ENCODE peak calls at places on chromosomes 13 and 19, in eight cellular contexts. P is gastrocnemius medialis; S is CD8-positive, alpha-beta T cell; M is breast epithelium; F is lower lobe of right lung; V is T-helper 17 cell; R is mucosa of descending colon; A is MM.1S. Y is an unnamed sample.

GRCh38 chr13:37134411-37135041 is 29.1 kb upstream of the CSNK1A1L start:
- DNase-seq in P (no peak), S (no peak), M (no peak), F (no peak), V (no peak), R (no peak), A (no peak), Y (no peak)

GRCh38 chr19:53906211-53907192 is 2.6 kb upstream of the CACNG7 start:
- DNase-seq in P (no peak), S (peak; percentile 56), M (no peak), F (peak; percentile 73), V (peak; percentile 66), R (peak; percentile 52), A (no peak), Y (peak; percentile 33)

GRCh38 chr13:42075517-42075916 is 27.1 kb downstream of the DGKH start:
- DNase-seq in P (no peak), S (no peak), M (no peak), F (no peak), V (no peak), R (no peak), A (peak; percentile 28), Y (no peak)

GRCh38 chr13:20160346-20161274 is at the start of gene GJA3:
- DNase-seq in P (no peak), S (peak; percentile 46), M (no peak), F (no peak), V (no peak), R (peak; percentile 44), A (no peak), Y (no peak)

GRCh38 chr13:74767031-74767430 is 632.8 kb upstream of the KLF12 start:
- DNase-seq in P (no peak), S (no peak), M (no peak), F (no peak), V (no peak), R (no peak), A (no peak), Y (no peak)

GRCh38 chr13:100040196-100040595 is 48.7 kb upstream of the PCCA start:
- DNase-seq in P (no peak), S (no peak), M (no peak), F (no peak), V (no peak), R (no peak), A (no peak), Y (no peak)

GRCh38 chr13:98445340-98446233 is 131.3 kb downstream of the STK24 start:
- DNase-seq in P (peak; percentile 37), S (peak; percentile 70), M (peak; percentile 66), F (peak; percentile 81), V (peak; percentile 67), R (peak; percentile 87), A (peak; percentile 49), Y (peak; percentile 67)

GRCh38 chr13:21050288-21051197 is 10.8 kb downstream of the LATS2 start:
- DNase-seq in P (no peak), S (no peak), M (no peak), F (no peak), V (no peak), R (no peak), A (no peak), Y (no peak)

GRCh38 chr13:19089315-19089714 is 92.3 kb downstream of the TUBA3C start:
- DNase-seq in P (no peak), S (no peak), M (no peak), F (no peak), V (no peak), R (no peak), A (no peak), Y (no peak)

GRCh38 chr13:50919291-50919690 is 9.7 kb downstream of the RNASEH2B start:
- DNase-seq in P (no peak), S (no peak), M (no peak), F (no peak), V (no peak), R (no peak), A (no peak), Y (no peak)

GRCh38 chr13:33931397-33931987 is 113.5 kb downstream of the RFC3 start:
- DNase-seq in P (no peak), S (no peak), M (no peak), F (no peak), V (no peak), R (peak; percentile 61), A (peak; percentile 28), Y (peak; percentile 73)

GRCh38 chr13:40784540-40784939 is 4.9 kb upstream of the SLC25A15 start:
- DNase-seq in P (no peak), S (no peak), M (no peak), F (no peak), V (no peak), R (no peak), A (no peak), Y (no peak)

GRCh38 chr19:47448360-47448727 is 23.3 kb downstream of the SLC8A2 start:
- DNase-seq in P (no peak), S (no peak), M (no peak), F (no peak), V (no peak), R (no peak), A (no peak), Y (no peak)

GRCh38 chr19:1624458-1624857 is 19.2 kb upstream of the UQCR11 start:
- DNase-seq in P (no peak), S (peak; percentile 29), M (no peak), F (peak; percentile 74), V (peak; percentile 32), R (peak; percentile 64), A (peak; percentile 21), Y (peak; percentile 72)

GRCh38 chr13:112720814-112721197 is 31.0 kb downstream of the ATP11A start:
- DNase-seq in P (no peak), S (no peak), M (no peak), F (no peak), V (no peak), R (no peak), A (no peak), Y (no peak)

GRCh38 chr13:112724788-112725345 is 35.0 kb downstream of the ATP11A start:
- DNase-seq in P (no peak), S (no peak), M (no peak), F (no peak), V (no peak), R (no peak), A (no peak), Y (no peak)

GRCh38 chr13:112723771-112724170 is 33.9 kb downstream of the ATP11A start:
- DNase-seq in P (no peak), S (no peak), M (no peak), F (no peak), V (no peak), R (no peak), A (no peak), Y (no peak)

GRCh38 chr13:112721198-112722104 is 31.6 kb downstream of the ATP11A start:
- DNase-seq in P (no peak), S (no peak), M (no peak), F (peak; percentile 46), V (no peak), R (peak; percentile 22), A (no peak), Y (no peak)

DNA sequence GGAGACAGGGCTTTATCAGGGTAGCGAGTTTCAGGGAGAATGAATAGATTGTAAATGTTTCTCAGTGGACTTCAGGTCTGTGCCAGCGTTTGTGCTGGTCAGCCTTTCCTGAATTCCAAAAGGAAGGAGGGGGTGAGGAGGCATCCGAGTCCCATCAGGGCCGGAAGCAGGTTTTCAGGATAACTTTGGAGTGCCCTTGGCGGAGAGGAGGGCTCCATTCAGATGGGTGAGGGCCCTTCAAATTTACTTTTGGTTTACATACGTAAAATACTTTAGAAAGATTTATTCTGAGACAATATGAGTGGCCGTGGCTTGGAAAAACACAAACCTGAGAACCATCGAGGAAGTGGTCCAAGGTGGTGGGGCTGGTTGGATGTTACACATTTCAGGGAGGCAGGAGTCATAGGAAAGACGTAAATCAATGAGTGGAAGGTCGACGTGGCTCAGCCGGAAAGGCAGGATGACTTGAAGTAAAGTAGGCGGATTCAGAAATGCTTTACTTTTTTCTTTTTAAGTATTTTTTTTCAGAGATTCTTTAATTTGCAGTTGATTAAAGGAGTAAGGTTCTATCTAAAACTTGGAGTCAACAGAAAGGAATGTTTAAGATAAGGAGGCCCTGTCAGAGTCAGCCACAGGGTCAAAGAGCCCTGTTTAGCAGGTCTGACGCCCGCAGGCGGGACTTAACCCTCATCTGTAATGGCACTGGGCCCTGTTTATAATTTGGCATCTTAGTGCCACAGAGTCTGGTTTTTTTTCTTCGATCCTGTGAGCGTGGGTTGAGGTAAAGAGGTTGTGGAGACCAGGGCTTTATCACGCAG is 32.8 kb downstream of the ATP11A start:
- DNase-seq in P (no peak), S (no peak), M (no peak), F (peak; percentile 74), V (no peak), R (peak; percentile 30), A (no peak), Y (no peak)
- H3K9me3 ChIP-seq in P (no peaks in the 10 kb centered on the region), S (no peaks in the 10 kb centered on the region), M (no peaks in the 10 kb centered on the region), F (no peaks in the 10 kb centered on the region), V (no peaks in the 10 kb centered on the region), R (no peaks in the 10 kb centered on the region), A (no peaks in the 10 kb centered on the region), Y (no peaks in the 10 kb centered on the region)

GRCh38 chr19:57566396-57567256 is 7.0 kb upstream of the ZNF550 start:
- DNase-seq in P (no peak), S (no peak), M (no peak), F (no peak), V (no peak), R (no peak), A (no peak), Y (peak; percentile 77)
- H3K9me3 ChIP-seq in P (peaks cover 12% of the 10 kb centered on the region), S (peaks cover 35% of the 10 kb centered on the region), M (peaks cover 89% of the 10 kb centered on the region), F (peaks cover 93% of the 10 kb centered on the region), V (peaks cover 41% of the 10 kb centered on the region), R (peaks cover 100% of the 10 kb centered on the region), A (no peaks in the 10 kb centered on the region), Y (peaks cover 44% of the 10 kb centered on the region)

DNA sequence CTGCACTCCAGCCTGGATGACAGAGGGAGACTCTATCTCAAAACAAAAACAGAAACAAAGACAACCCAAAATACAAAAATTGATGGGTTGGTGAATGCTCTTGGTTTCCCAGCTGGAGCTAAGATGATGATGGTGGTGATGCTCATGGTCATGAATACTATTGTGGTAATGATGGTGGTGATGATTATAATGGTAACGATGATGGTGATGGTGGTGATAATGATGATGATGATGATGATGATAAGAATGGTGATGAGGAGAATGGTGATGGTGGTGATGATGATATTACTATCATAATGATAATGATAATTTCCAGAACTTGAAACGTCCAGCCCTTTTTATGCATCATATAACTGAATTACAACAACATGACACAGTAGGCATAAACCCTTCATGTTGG is 40.1 kb downstream of the VAV1 start:
- DNase-seq in P (no peak), S (no peak), M (no peak), F (no peak), V (no peak), R (no peak), A (no peak), Y (no peak)
- H3K9me3 ChIP-seq in P (no peaks in the 10 kb centered on the region), S (peaks cover 4% of the 10 kb centered on the region), M (no peaks in the 10 kb centered on the region), F (no peaks in the 10 kb centered on the region), V (no peaks in the 10 kb centered on the region), R (no peaks in the 10 kb centered on the region), A (no peaks in the 10 kb centered on the region), Y (peaks cover 8% of the 10 kb centered on the region)

DNA sequence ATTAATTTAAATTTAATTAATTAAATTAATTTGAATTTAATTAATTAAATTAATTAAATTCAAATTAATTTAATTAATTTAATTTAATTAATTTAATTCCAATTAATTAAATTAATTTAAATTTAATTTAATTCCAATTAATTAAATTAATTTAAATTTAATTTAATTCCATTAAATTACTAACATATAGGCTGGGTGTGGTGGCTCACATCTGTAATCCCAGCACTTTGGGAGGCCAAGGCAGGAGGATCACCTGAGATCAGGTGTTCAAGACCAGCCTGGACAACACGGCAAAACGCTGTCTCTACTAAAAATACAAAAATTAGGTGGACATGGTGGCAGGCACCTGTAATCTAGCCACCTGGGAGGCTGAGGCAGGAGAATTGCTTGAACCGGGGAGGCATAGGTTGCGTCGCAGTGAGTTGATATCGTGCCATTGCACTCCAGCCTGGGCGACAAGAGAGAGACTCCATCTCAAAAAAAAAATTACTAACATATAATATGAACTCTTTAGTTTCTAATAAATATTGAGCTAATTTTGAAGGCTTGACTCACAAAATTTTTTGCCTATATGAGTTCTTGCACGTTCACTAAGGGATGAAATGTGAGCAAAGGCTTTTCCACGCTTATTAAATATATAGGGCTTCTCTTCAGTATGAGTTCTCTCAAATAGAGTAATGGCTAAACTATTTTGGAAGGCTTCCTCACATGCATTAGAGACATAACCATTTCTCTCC is 9.0 kb upstream of the USP29 start:
- DNase-seq in P (no peak), S (no peak), M (no peak), F (no peak), V (no peak), R (no peak), A (no peak), Y (peak; percentile 16)
- H3K9me3 ChIP-seq in P (no peaks in the 10 kb centered on the region), S (peaks cover 9% of the 10 kb centered on the region), M (peaks cover 51% of the 10 kb centered on the region), F (peaks cover 54% of the 10 kb centered on the region), V (peaks cover 3% of the 10 kb centered on the region), R (peaks cover 93% of the 10 kb centered on the region), A (no peaks in the 10 kb centered on the region), Y (peaks cover 31% of the 10 kb centered on the region)